ENCODE peak calls at places on chromosomes 11 and 22, in four cellular contexts. C, O, H and I are unnamed samples.

GRCh38 chr11:640021-640706 is 3.1 kb downstream of the DRD4 start:
- DNase-seq in C (no peak), O (no peak), H (no peak), I (no peak)

GRCh38 chr22:40878937-40879336 is 17.0 kb upstream of the DNAJB7 start:
- DNase-seq in C (no peak), O (no peak), H (no peak), I (no peak)

GRCh38 chr11:102933627-102934026 is 21.9 kb downstream of the MMP13 start:
- DNase-seq in C (no peak), O (no peak), H (no peak), I (no peak)

GRCh38 chr11:30016588-30017363 is at the start of gene KCNA4:
- DNase-seq in C (no peak), O (no peak), H (no peak), I (no peak)

GRCh38 chr11:119338318-119338890 is 2.3 kb downstream of the C1QTNF5 start:
- DNase-seq in C (peak), O (peak), H (peak), I (peak)

GRCh38 chr11:34516247-34517040 is 2.9 kb upstream of the ELF5 start:
- DNase-seq in C (no peak), O (no peak), H (no peak), I (no peak)

GRCh38 chr11:82988936-82989627 is 82.6 kb downstream of the RAB30 start:
- DNase-seq in C (no peak), O (no peak), H (no peak), I (no peak)

GRCh38 chr11:100445231-100445735 is 241.8 kb upstream of the ARHGAP42 start:
- DNase-seq in C (no peak), O (no peak), H (no peak), I (no peak)

GRCh38 chr11:15773024-15773423 is 583.3 kb downstream of the SOX6 start:
- DNase-seq in C (no peak), O (no peak), H (no peak), I (no peak)

GRCh38 chr11:102118937-102119336 is 8.7 kb downstream of the YAP1 start:
- DNase-seq in C (no peak), O (no peak), H (no peak), I (no peak)

GRCh38 chr11:116420030-116420429 is 352.8 kb downstream of the BUD13 start:
- DNase-seq in C (no peak), O (no peak), H (no peak), I (no peak)

GRCh38 chr11:35304393-35304790 is 115.0 kb downstream of the SLC1A2 start:
- DNase-seq in C (no peak), O (no peak), H (no peak), I (no peak)

GRCh38 chr22:20150381-20151275 is at the start of gene CCDC188:
- DNase-seq in C (no peak), O (no peak), H (no peak), I (no peak)
- H3K4me3 ChIP-seq in C (no peak), O (no peak), H (no peak), I (no peak)

GRCh38 chr22:26888887-26889286 is 231.5 kb downstream of the MIAT start:
- DNase-seq in C (no peak), O (no peak), H (no peak), I (no peak)

GRCh38 chr22:26889794-26890193 is 232.4 kb downstream of the MIAT start:
- DNase-seq in C (no peak), O (no peak), H (no peak), I (no peak)

GRCh38 chr22:26885441-26886261 is 228.3 kb downstream of the MIAT start:
- DNase-seq in C (no peak), O (no peak), H (no peak), I (no peak)

GRCh38 chr22:26887916-26888315 is 230.5 kb downstream of the MIAT start:
- DNase-seq in C (no peak), O (no peak), H (no peak), I (no peak)

GRCh38 chr22:26887456-26887855 is 230.1 kb downstream of the MIAT start:
- DNase-seq in C (no peak), O (no peak), H (no peak), I (no peak)
- H3K4me3 ChIP-seq in C (no peak), O (no peak), H (no peak), I (no peak)

DNA sequence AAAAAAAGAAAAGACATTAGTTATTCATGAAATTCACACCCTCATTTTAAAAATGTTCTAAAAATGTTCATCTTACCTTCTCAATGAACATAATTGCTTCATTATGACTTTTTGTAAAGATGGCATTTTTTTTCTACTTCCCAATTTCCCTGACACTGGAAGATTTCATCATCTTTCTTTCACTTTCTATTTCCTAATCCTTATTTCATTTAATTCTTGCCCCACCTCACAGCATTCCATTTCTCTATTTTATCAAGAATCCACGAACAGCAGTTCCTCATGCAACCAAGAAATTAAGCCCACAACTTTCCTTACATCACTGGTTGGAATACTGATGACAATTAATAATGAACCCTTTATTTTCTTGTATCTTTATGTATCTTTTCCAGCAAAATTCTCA is 1.9 kb downstream of the PATL1 start:
- DNase-seq in C (no peak), O (no peak), H (no peak), I (no peak)
- H3K4me3 ChIP-seq in C (no peak), O (no peak), H (no peak), I (no peak)

GRCh38 chr11:114108501-114109205 is 49.1 kb downstream of the ZBTB16 start:
- DNase-seq in C (no peak), O (no peak), H (no peak), I (no peak)

GRCh38 chr11:114110123-114110522 is 50.6 kb downstream of the ZBTB16 start:
- DNase-seq in C (no peak), O (no peak), H (no peak), I (no peak)

GRCh38 chr11:114111369-114112042 is 52.0 kb downstream of the ZBTB16 start:
- DNase-seq in C (no peak), O (no peak), H (no peak), I (no peak)

GRCh38 chr11:114109206-114110090 is 49.9 kb downstream of the ZBTB16 start:
- DNase-seq in C (no peak), O (no peak), H (no peak), I (no peak)

DNA sequence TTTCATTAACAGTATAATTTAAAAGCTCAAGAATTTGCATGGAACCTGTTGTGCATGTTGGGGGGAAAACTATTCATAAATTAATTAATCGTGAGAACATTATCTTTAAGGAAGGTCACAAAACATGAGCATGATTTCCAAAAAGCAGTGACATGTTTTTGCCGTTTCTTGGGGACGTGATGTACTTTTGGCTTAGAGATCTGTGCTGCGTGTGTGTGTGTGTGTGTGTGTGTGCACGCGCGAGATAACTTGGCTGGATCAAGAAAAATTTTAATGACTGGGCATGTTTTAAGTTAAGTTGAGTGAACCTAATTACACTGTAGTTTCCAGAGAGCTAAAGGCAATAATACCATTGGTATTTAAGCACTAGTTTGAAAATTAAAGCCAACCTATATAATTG is 51.4 kb downstream of the ZBTB16 start:
- DNase-seq in C (no peak), O (no peak), H (no peak), I (no peak)
- H3K4me3 ChIP-seq in C (no peak), O (no peak), H (no peak), I (no peak)